ENCODE peak calls at places on chromosomes 3 and 15, in eight cellular contexts. One of them, this sample, is unnamed. For H3K4me1, the result is how much of the 10 kb centered on the place peaks cover.

GRCh38 chr15:39285066-39285465 is 295.8 kb upstream of the THBS1 start:
- DNase-seq in osteoblast: peak
- DNase-seq in body of pancreas: no peak
- DNase-seq in fibroblast of lung: peak
- DNase-seq in GM23338: no peak
- DNase-seq in lower lobe of right lung: no peak
- DNase-seq in left ventricle myocardium inferior: no peak
- DNase-seq in OCI-LY7: no peak
- DNase-seq in this sample: no peak

GRCh38 chr3:13141991-13142412 is 68.8 kb upstream of the IQSEC1 start:
- DNase-seq in osteoblast: peak
- DNase-seq in lower lobe of right lung: peak
- DNase-seq in OCI-LY7: peak
- DNase-seq in left ventricle myocardium inferior: no peak
- DNase-seq in fibroblast of lung: peak
- DNase-seq in GM23338: peak
- DNase-seq in body of pancreas: no peak
- DNase-seq in this sample: peak

GRCh38 chr15:87547470-87548181 is 708.9 kb downstream of the NTRK3 start:
- DNase-seq in fibroblast of lung: peak
- DNase-seq in lower lobe of right lung: no peak
- DNase-seq in left ventricle myocardium inferior: no peak
- DNase-seq in GM23338: no peak
- DNase-seq in body of pancreas: no peak
- DNase-seq in OCI-LY7: no peak
- DNase-seq in osteoblast: no peak
- DNase-seq in this sample: no peak

GRCh38 chr15:63877713-63878271 is 44.0 kb upstream of the HERC1 start:
- DNase-seq in fibroblast of lung: no peak
- DNase-seq in GM23338: no peak
- DNase-seq in lower lobe of right lung: no peak
- DNase-seq in body of pancreas: no peak
- DNase-seq in left ventricle myocardium inferior: no peak
- DNase-seq in OCI-LY7: no peak
- DNase-seq in osteoblast: no peak
- DNase-seq in this sample: no peak

GRCh38 chr15:40762919-40763800 is 708 bp upstream of the GCHFR start:
- DNase-seq in fibroblast of lung: peak
- DNase-seq in OCI-LY7: no peak
- DNase-seq in osteoblast: peak
- DNase-seq in left ventricle myocardium inferior: peak
- DNase-seq in body of pancreas: peak
- DNase-seq in GM23338: peak
- DNase-seq in lower lobe of right lung: peak
- DNase-seq in this sample: peak

GRCh38 chr3:65854606-65855304 is 184.0 kb downstream of the MAGI1 start:
- DNase-seq in OCI-LY7: no peak
- DNase-seq in fibroblast of lung: peak
- DNase-seq in body of pancreas: no peak
- DNase-seq in osteoblast: no peak
- DNase-seq in left ventricle myocardium inferior: no peak
- DNase-seq in GM23338: peak
- DNase-seq in lower lobe of right lung: no peak
- DNase-seq in this sample: no peak

GRCh38 chr3:9809615-9810356 is at the start of gene TTLL3:
- DNase-seq in fibroblast of lung: peak
- DNase-seq in GM23338: peak
- DNase-seq in lower lobe of right lung: peak
- DNase-seq in left ventricle myocardium inferior: peak
- DNase-seq in OCI-LY7: peak
- DNase-seq in osteoblast: peak
- DNase-seq in body of pancreas: peak
- DNase-seq in this sample: peak

GRCh38 chr15:59252137-59252536 is 45.5 kb downstream of the LDHAL6B start:
- DNase-seq in osteoblast: no peak
- DNase-seq in OCI-LY7: no peak
- DNase-seq in fibroblast of lung: no peak
- DNase-seq in left ventricle myocardium inferior: no peak
- DNase-seq in GM23338: no peak
- DNase-seq in body of pancreas: no peak
- DNase-seq in lower lobe of right lung: no peak
- DNase-seq in this sample: no peak

GRCh38 chr15:70322051-70322668 is 224.4 kb upstream of the TLE3 start:
- DNase-seq in GM23338: no peak
- DNase-seq in lower lobe of right lung: no peak
- DNase-seq in body of pancreas: no peak
- DNase-seq in OCI-LY7: no peak
- DNase-seq in left ventricle myocardium inferior: no peak
- DNase-seq in fibroblast of lung: no peak
- DNase-seq in osteoblast: no peak
- DNase-seq in this sample: peak
- H3K4me1 ChIP-seq in GM23338: under half
- H3K4me1 ChIP-seq in lower lobe of right lung: half or more
- H3K4me1 ChIP-seq in body of pancreas: under half
- H3K4me1 ChIP-seq in OCI-LY7: half or more
- H3K4me1 ChIP-seq in left ventricle myocardium inferior: under half
- H3K4me1 ChIP-seq in fibroblast of lung: under half
- H3K4me1 ChIP-seq in osteoblast: under half
- H3K4me1 ChIP-seq in this sample: half or more

DNA sequence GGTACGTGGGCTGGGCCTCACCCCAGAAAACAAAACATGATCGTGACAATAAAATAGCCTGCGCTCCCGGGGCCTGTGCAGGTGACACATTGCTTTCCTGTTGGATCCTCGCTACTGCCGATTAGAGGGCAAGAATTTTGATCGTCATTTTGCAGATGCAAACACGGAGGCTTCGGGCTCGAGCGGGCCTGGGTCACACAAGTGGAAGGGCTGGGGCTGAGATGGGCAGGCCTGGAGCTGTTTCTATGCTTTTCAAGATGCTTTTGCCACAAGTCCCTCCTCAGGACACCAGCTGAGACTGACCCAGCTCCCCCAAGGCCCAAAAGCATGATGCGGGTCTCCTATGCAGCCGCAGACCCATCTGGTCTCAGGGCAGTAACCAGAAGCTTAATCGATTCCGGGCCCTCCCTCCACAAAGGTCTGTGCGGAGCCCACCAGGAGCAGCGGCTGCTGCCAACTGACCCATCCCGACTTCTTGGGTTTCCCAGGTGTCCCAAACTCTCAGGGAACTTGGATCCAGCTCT is 30.0 kb downstream of the RGMA start:
- DNase-seq in OCI-LY7: no peak
- DNase-seq in body of pancreas: no peak
- DNase-seq in osteoblast: no peak
- DNase-seq in fibroblast of lung: no peak
- DNase-seq in GM23338: no peak
- DNase-seq in lower lobe of right lung: no peak
- DNase-seq in left ventricle myocardium inferior: no peak
- DNase-seq in this sample: no peak
- H3K27ac ChIP-seq in OCI-LY7: no peak
- H3K27ac ChIP-seq in body of pancreas: no peak
- H3K27ac ChIP-seq in osteoblast: no peak
- H3K27ac ChIP-seq in fibroblast of lung: no peak
- H3K27ac ChIP-seq in GM23338: no peak
- H3K27ac ChIP-seq in lower lobe of right lung: no peak
- H3K27ac ChIP-seq in left ventricle myocardium inferior: no peak
- H3K27ac ChIP-seq in this sample: no peak

GRCh38 chr15:92076536-92076935 is 223.0 kb downstream of the SLCO3A1 start:
- DNase-seq in lower lobe of right lung: no peak
- DNase-seq in left ventricle myocardium inferior: no peak
- DNase-seq in GM23338: no peak
- DNase-seq in fibroblast of lung: no peak
- DNase-seq in OCI-LY7: no peak
- DNase-seq in osteoblast: no peak
- DNase-seq in body of pancreas: no peak
- DNase-seq in this sample: no peak

GRCh38 chr15:92075764-92076163 is 222.3 kb downstream of the SLCO3A1 start:
- DNase-seq in OCI-LY7: peak
- DNase-seq in body of pancreas: no peak
- DNase-seq in left ventricle myocardium inferior: no peak
- DNase-seq in fibroblast of lung: no peak
- DNase-seq in GM23338: no peak
- DNase-seq in osteoblast: no peak
- DNase-seq in lower lobe of right lung: no peak
- DNase-seq in this sample: peak

GRCh38 chr15:92079047-92079446 is 225.5 kb downstream of the SLCO3A1 start:
- DNase-seq in OCI-LY7: peak
- DNase-seq in osteoblast: no peak
- DNase-seq in GM23338: peak
- DNase-seq in fibroblast of lung: no peak
- DNase-seq in lower lobe of right lung: no peak
- DNase-seq in body of pancreas: no peak
- DNase-seq in left ventricle myocardium inferior: no peak
- DNase-seq in this sample: peak

GRCh38 chr15:92078270-92078669 is 224.8 kb downstream of the SLCO3A1 start:
- DNase-seq in GM23338: no peak
- DNase-seq in lower lobe of right lung: no peak
- DNase-seq in osteoblast: no peak
- DNase-seq in body of pancreas: no peak
- DNase-seq in OCI-LY7: no peak
- DNase-seq in fibroblast of lung: no peak
- DNase-seq in left ventricle myocardium inferior: no peak
- DNase-seq in this sample: no peak

DNA sequence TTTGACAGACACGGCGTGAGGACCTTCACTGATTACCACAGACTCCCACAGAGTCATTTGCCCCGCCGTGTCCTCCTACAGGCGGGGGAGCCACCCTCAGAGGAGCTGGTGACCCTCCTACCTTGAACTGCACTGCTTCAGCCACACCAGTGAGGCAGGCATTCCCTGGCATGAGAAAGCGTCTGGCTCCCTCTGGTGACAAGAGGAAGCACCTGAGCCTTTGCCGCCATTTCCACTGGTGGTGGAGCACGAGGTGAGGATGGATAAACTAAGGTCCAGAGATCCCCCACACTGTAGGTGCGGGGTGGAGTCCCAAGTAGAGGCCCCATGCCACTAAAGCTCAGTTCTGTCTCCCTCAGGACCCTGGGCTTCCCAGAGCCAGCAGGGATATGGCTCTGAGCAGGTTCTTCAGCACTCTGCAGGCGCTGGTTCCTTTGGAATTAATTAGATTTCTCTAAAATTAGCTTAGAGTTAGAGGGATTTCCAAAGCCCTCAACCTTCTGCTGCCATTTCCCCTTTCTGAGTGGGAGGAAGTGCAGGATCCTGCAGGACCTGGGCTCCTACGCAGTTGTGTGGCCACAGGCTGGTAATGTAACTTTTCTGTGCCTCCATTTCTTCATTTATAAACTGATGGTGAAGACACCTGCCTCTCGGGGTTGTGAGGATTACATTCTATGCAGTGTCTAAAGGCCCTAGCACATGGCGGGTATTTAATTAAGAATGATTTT is 224.0 kb downstream of the SLCO3A1 start:
- DNase-seq in GM23338: peak
- DNase-seq in lower lobe of right lung: peak
- DNase-seq in fibroblast of lung: peak
- DNase-seq in left ventricle myocardium inferior: peak
- DNase-seq in OCI-LY7: peak
- DNase-seq in body of pancreas: peak
- DNase-seq in osteoblast: peak
- DNase-seq in this sample: peak
- H3K4me1 ChIP-seq in GM23338: under half
- H3K4me1 ChIP-seq in lower lobe of right lung: half or more
- H3K4me1 ChIP-seq in fibroblast of lung: under half
- H3K4me1 ChIP-seq in left ventricle myocardium inferior: half or more
- H3K4me1 ChIP-seq in OCI-LY7: under half
- H3K4me1 ChIP-seq in body of pancreas: under half
- H3K4me1 ChIP-seq in osteoblast: under half
- H3K4me1 ChIP-seq in this sample: under half

DNA sequence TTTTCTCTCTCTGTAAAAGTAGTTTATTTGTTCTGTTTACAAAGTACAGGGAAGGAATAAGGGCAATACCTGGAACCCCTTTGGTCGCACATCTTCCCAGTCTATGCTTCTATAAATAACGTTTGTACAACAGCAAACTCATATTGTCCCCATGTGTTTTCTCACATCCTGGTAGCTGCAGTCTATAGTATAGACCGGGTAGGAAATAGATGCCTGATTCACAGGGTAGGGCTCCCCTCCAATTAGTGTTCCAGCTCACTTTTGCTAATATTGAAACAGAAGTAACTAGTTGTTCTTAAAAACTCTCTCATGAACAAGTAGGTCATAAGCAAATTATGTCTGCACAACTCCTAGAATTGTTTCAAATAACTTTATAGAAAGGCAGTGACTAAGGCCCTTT is 17.7 kb downstream of the ATG7 start:
- DNase-seq in body of pancreas: no peak
- DNase-seq in lower lobe of right lung: no peak
- DNase-seq in osteoblast: no peak
- DNase-seq in left ventricle myocardium inferior: no peak
- DNase-seq in OCI-LY7: no peak
- DNase-seq in GM23338: no peak
- DNase-seq in fibroblast of lung: no peak
- DNase-seq in this sample: no peak
- H3K27ac ChIP-seq in body of pancreas: no peak
- H3K27ac ChIP-seq in lower lobe of right lung: peak
- H3K27ac ChIP-seq in osteoblast: peak
- H3K27ac ChIP-seq in left ventricle myocardium inferior: peak
- H3K27ac ChIP-seq in OCI-LY7: no peak
- H3K27ac ChIP-seq in GM23338: no peak
- H3K27ac ChIP-seq in fibroblast of lung: peak
- H3K27ac ChIP-seq in this sample: peak

DNA sequence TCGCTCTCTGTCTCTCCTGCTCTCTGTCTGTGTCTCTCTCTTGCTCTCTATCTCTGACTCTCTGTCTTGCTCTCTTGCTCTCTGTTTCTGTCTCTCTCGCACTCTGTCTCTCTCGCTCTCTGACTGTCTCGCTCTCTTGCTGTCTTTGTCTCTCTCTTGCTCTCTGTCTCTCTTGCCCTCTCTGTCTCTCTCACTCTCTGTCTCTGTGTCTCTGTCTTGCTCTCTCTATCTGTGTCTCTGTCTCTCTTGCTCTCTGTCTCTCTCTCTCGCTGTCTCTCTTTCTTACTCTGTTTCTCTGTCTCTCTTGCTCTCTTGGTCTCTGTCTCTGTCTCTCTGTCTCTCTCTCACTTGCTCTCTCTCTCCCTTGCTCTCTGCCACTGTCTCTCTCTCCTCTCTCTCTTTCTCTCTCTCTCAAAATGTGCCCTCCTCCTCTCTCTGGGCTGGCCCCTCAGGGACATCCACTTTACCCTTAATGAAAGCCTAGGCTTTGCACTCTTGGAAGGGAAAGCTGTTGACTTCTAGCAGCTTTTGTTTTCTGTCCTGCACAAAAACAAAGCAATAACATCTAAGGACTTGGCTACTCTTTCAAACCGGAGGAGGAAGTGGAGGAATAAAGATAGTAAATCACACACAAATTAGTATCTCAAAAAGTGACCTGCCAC is 73.9 kb upstream of the NR2E3 start:
- DNase-seq in fibroblast of lung: no peak
- DNase-seq in GM23338: no peak
- DNase-seq in body of pancreas: no peak
- DNase-seq in left ventricle myocardium inferior: no peak
- DNase-seq in lower lobe of right lung: no peak
- DNase-seq in OCI-LY7: peak
- DNase-seq in osteoblast: no peak
- DNase-seq in this sample: no peak
- H3K4me1 ChIP-seq in fibroblast of lung: under half
- H3K4me1 ChIP-seq in GM23338: under half
- H3K4me1 ChIP-seq in body of pancreas: under half
- H3K4me1 ChIP-seq in left ventricle myocardium inferior: under half
- H3K4me1 ChIP-seq in lower lobe of right lung: under half
- H3K4me1 ChIP-seq in OCI-LY7: under half
- H3K4me1 ChIP-seq in osteoblast: under half
- H3K4me1 ChIP-seq in this sample: under half

This sample was measured in Karpas-422.